ENCODE peak calls at places on chromosomes 5 and 9, in nine cellular contexts. One of them, this sample, is unnamed.
A peak's percentile ranks its signal among the peaks of the same experiment; 100 is the strongest.

GRCh38 chr5:148209151-148209550 is 6.3 kb downstream of the SPINK6 start:
- DNase-seq in Right ventricle myocardium superior: no peak
- DNase-seq in activated T-cell treated with anti-CD3 and anti-CD28 coated beads for 1 hour: no peak
- DNase-seq in iris pigment epithelial cell: no peak
- DNase-seq in stimulated activated CD4-positive, alpha-beta T cell treated with anti-CD3 and anti-CD28 coated beads, Interleukin-4, amount 100 ng/mL, for 24 hours: no peak
- DNase-seq in upper lobe of left lung: no peak
- DNase-seq in IMR-90: no peak
- DNase-seq in pancreas: no peak
- DNase-seq in thyroid gland: no peak
- DNase-seq in this sample: no peak

GRCh38 chr9:112711050-112711689 is 6.7 kb downstream of the INIP start:
- DNase-seq in Right ventricle myocardium superior: no peak
- DNase-seq in activated T-cell treated with anti-CD3 and anti-CD28 coated beads for 1 hour: no peak
- DNase-seq in iris pigment epithelial cell: peak; percentile 66
- DNase-seq in stimulated activated CD4-positive, alpha-beta T cell treated with anti-CD3 and anti-CD28 coated beads, Interleukin-4, amount 100 ng/mL, for 24 hours: no peak
- DNase-seq in upper lobe of left lung: no peak
- DNase-seq in IMR-90: peak; percentile 64
- DNase-seq in pancreas: no peak
- DNase-seq in thyroid gland: no peak
- DNase-seq in this sample: no peak

GRCh38 chr5:124398471-124398870 is 348.0 kb downstream of the ZNF608 start:
- DNase-seq in Right ventricle myocardium superior: no peak
- DNase-seq in activated T-cell treated with anti-CD3 and anti-CD28 coated beads for 1 hour: no peak
- DNase-seq in iris pigment epithelial cell: no peak
- DNase-seq in stimulated activated CD4-positive, alpha-beta T cell treated with anti-CD3 and anti-CD28 coated beads, Interleukin-4, amount 100 ng/mL, for 24 hours: no peak
- DNase-seq in upper lobe of left lung: no peak
- DNase-seq in IMR-90: peak; percentile 19
- DNase-seq in pancreas: no peak
- DNase-seq in thyroid gland: no peak
- DNase-seq in this sample: no peak

GRCh38 chr5:78889759-78890158 is 95.4 kb downstream of the ARSB start:
- DNase-seq in Right ventricle myocardium superior: no peak
- DNase-seq in activated T-cell treated with anti-CD3 and anti-CD28 coated beads for 1 hour: no peak
- DNase-seq in iris pigment epithelial cell: peak; percentile 70
- DNase-seq in stimulated activated CD4-positive, alpha-beta T cell treated with anti-CD3 and anti-CD28 coated beads, Interleukin-4, amount 100 ng/mL, for 24 hours: no peak
- DNase-seq in upper lobe of left lung: no peak
- DNase-seq in IMR-90: peak; percentile 88
- DNase-seq in pancreas: no peak
- DNase-seq in thyroid gland: no peak
- DNase-seq in this sample: peak; percentile 34

GRCh38 chr5:103774736-103775135 is 212.1 kb upstream of the NUDT12 start:
- DNase-seq in Right ventricle myocardium superior: no peak
- DNase-seq in activated T-cell treated with anti-CD3 and anti-CD28 coated beads for 1 hour: no peak
- DNase-seq in iris pigment epithelial cell: peak; percentile 53
- DNase-seq in stimulated activated CD4-positive, alpha-beta T cell treated with anti-CD3 and anti-CD28 coated beads, Interleukin-4, amount 100 ng/mL, for 24 hours: no peak
- DNase-seq in upper lobe of left lung: no peak
- DNase-seq in IMR-90: peak; percentile 5
- DNase-seq in pancreas: no peak
- DNase-seq in thyroid gland: no peak
- DNase-seq in this sample: peak; percentile 23

GRCh38 chr9:104386425-104387069 is 117.5 kb upstream of the OR13F1 start:
- DNase-seq in Right ventricle myocardium superior: no peak
- DNase-seq in activated T-cell treated with anti-CD3 and anti-CD28 coated beads for 1 hour: no peak
- DNase-seq in iris pigment epithelial cell: peak; percentile 67
- DNase-seq in stimulated activated CD4-positive, alpha-beta T cell treated with anti-CD3 and anti-CD28 coated beads, Interleukin-4, amount 100 ng/mL, for 24 hours: no peak
- DNase-seq in upper lobe of left lung: no peak
- DNase-seq in IMR-90: peak; percentile 20
- DNase-seq in pancreas: no peak
- DNase-seq in thyroid gland: no peak
- DNase-seq in this sample: peak; percentile 2

GRCh38 chr9:95516221-95516735 is 493 bp downstream of the PTCH1 start:
- DNase-seq in Right ventricle myocardium superior: no peak
- DNase-seq in activated T-cell treated with anti-CD3 and anti-CD28 coated beads for 1 hour: no peak
- DNase-seq in iris pigment epithelial cell: no peak
- DNase-seq in stimulated activated CD4-positive, alpha-beta T cell treated with anti-CD3 and anti-CD28 coated beads, Interleukin-4, amount 100 ng/mL, for 24 hours: no peak
- DNase-seq in upper lobe of left lung: peak; percentile 87
- DNase-seq in IMR-90: no peak
- DNase-seq in pancreas: no peak
- DNase-seq in thyroid gland: peak; percentile 18
- DNase-seq in this sample: no peak

GRCh38 chr5:176412517-176413254 is 3.7 kb downstream of the CLTB start:
- DNase-seq in Right ventricle myocardium superior: no peak
- DNase-seq in activated T-cell treated with anti-CD3 and anti-CD28 coated beads for 1 hour: no peak
- DNase-seq in iris pigment epithelial cell: no peak
- DNase-seq in stimulated activated CD4-positive, alpha-beta T cell treated with anti-CD3 and anti-CD28 coated beads, Interleukin-4, amount 100 ng/mL, for 24 hours: no peak
- DNase-seq in upper lobe of left lung: no peak
- DNase-seq in IMR-90: no peak
- DNase-seq in pancreas: no peak
- DNase-seq in thyroid gland: no peak
- DNase-seq in this sample: no peak

GRCh38 chr5:177023247-177023703 is 779 bp downstream of the ZNF346 start:
- DNase-seq in Right ventricle myocardium superior: no peak
- DNase-seq in activated T-cell treated with anti-CD3 and anti-CD28 coated beads for 1 hour: no peak
- DNase-seq in iris pigment epithelial cell: peak; percentile 16
- DNase-seq in stimulated activated CD4-positive, alpha-beta T cell treated with anti-CD3 and anti-CD28 coated beads, Interleukin-4, amount 100 ng/mL, for 24 hours: peak; percentile 6
- DNase-seq in upper lobe of left lung: no peak
- DNase-seq in IMR-90: peak; percentile 16
- DNase-seq in pancreas: no peak
- DNase-seq in thyroid gland: peak; percentile 16
- DNase-seq in this sample: no peak

GRCh38 chr9:133163559-133164208 is at the start of gene GBGT1:
- DNase-seq in Right ventricle myocardium superior: peak; percentile 90
- DNase-seq in activated T-cell treated with anti-CD3 and anti-CD28 coated beads for 1 hour: no peak
- DNase-seq in iris pigment epithelial cell: no peak
- DNase-seq in stimulated activated CD4-positive, alpha-beta T cell treated with anti-CD3 and anti-CD28 coated beads, Interleukin-4, amount 100 ng/mL, for 24 hours: no peak
- DNase-seq in upper lobe of left lung: peak; percentile 95
- DNase-seq in IMR-90: no peak
- DNase-seq in pancreas: no peak
- DNase-seq in thyroid gland: peak; percentile 69
- DNase-seq in this sample: no peak

GRCh38 chr5:42467572-42467971 is 44.3 kb downstream of the GHR start:
- DNase-seq in Right ventricle myocardium superior: no peak
- DNase-seq in activated T-cell treated with anti-CD3 and anti-CD28 coated beads for 1 hour: no peak
- DNase-seq in iris pigment epithelial cell: no peak
- DNase-seq in stimulated activated CD4-positive, alpha-beta T cell treated with anti-CD3 and anti-CD28 coated beads, Interleukin-4, amount 100 ng/mL, for 24 hours: no peak
- DNase-seq in upper lobe of left lung: no peak
- DNase-seq in IMR-90: no peak
- DNase-seq in pancreas: no peak
- DNase-seq in thyroid gland: no peak
- DNase-seq in this sample: no peak

GRCh38 chr5:160979356-160979755 is 127.3 kb upstream of the ATP10B start:
- DNase-seq in Right ventricle myocardium superior: no peak
- DNase-seq in activated T-cell treated with anti-CD3 and anti-CD28 coated beads for 1 hour: no peak
- DNase-seq in iris pigment epithelial cell: no peak
- DNase-seq in stimulated activated CD4-positive, alpha-beta T cell treated with anti-CD3 and anti-CD28 coated beads, Interleukin-4, amount 100 ng/mL, for 24 hours: no peak
- DNase-seq in upper lobe of left lung: no peak
- DNase-seq in IMR-90: no peak
- DNase-seq in pancreas: no peak
- DNase-seq in thyroid gland: no peak
- DNase-seq in this sample: no peak